ENCODE peak calls at places on chromosomes 12 and 14, in seven cellular contexts. A, C, X, E, J, M and F are unnamed samples.
A peak's percentile ranks its signal among the peaks of the same experiment; 100 is the strongest.

GRCh38 chr14:102320033-102320660 is 601 bp downstream of the ZNF839 start:
- DNase-seq in A (peak; percentile 48), C (peak; percentile 67), X (peak; percentile 35), E (peak; percentile 63), J (peak; percentile 44), M (no peak), F (peak; percentile 61)

GRCh38 chr14:76696361-76696760 is 64.9 kb upstream of the VASH1 start:
- DNase-seq in A (no peak), C (no peak), X (no peak), E (no peak), J (no peak), M (no peak), F (no peak)

GRCh38 chr14:51929156-51929555 is 60.2 kb upstream of the RTRAF start:
- DNase-seq in A (no peak), C (no peak), X (no peak), E (peak; percentile 73), J (no peak), M (peak; percentile 31), F (no peak)

GRCh38 chr12:15575797-15576560 is 213.2 kb downstream of the EPS8 start:
- DNase-seq in A (no peak), C (no peak), X (no peak), E (no peak), J (no peak), M (no peak), F (peak; percentile 23)

GRCh38 chr12:92603741-92604432 is 98.9 kb upstream of the PLEKHG7 start:
- DNase-seq in A (no peak), C (no peak), X (no peak), E (peak; percentile 40), J (no peak), M (no peak), F (no peak)

GRCh38 chr14:71243697-71244096 is 336.4 kb downstream of the PCNX1 start:
- DNase-seq in A (no peak), C (no peak), X (no peak), E (peak; percentile 91), J (no peak), M (peak; percentile 95), F (no peak)

GRCh38 chr14:91116913-91117588 is 3.2 kb downstream of the DGLUCY start:
- DNase-seq in A (no peak), C (no peak), X (no peak), E (no peak), J (no peak), M (no peak), F (no peak)

GRCh38 chr12:131723532-131723931 is 12.6 kb downstream of the SFSWAP start:
- DNase-seq in A (no peak), C (no peak), X (peak; percentile 65), E (no peak), J (no peak), M (no peak), F (no peak)

GRCh38 chr14:63228221-63228620 is 24.0 kb downstream of the RHOJ start:
- DNase-seq in A (no peak), C (no peak), X (no peak), E (no peak), J (no peak), M (no peak), F (no peak)

GRCh38 chr14:20477211-20477876 is 8.1 kb downstream of the PNP start:
- DNase-seq in A (no peak), C (no peak), X (no peak), E (peak; percentile 77), J (peak; percentile 38), M (no peak), F (no peak)

GRCh38 chr14:78498062-78498595 is 328.0 kb downstream of the NRXN3 start:
- DNase-seq in A (no peak), C (no peak), X (no peak), E (no peak), J (no peak), M (no peak), F (no peak)

GRCh38 chr14:74567646-74568379 is 44.2 kb downstream of the LTBP2 start:
- DNase-seq in A (no peak), C (no peak), X (no peak), E (no peak), J (no peak), M (no peak), F (no peak)

GRCh38 chr14:75315143-75315542 is 36.5 kb downstream of the FOS start:
- DNase-seq in A (peak; percentile 56), C (no peak), X (no peak), E (peak; percentile 72), J (no peak), M (no peak), F (peak; percentile 72)

GRCh38 chr12:34601689-34602088 is 579.4 kb downstream of the ALG10 start:
- DNase-seq in A (no peak), C (no peak), X (no peak), E (no peak), J (no peak), M (no peak), F (no peak)